ENCODE peak calls at places on chromosome 3, in five cellular contexts. N is GM13976; B is neural crest cell; U is CD8-positive, alpha-beta T cell; H is GM06990. D is an unnamed sample.

GRCh38 chr3:106428565-106428994 is 559.8 kb upstream of the CBLB start:
- DNase-seq in H (no peak), N (no peak), U (no peak), B (no peak), D (no peak)

GRCh38 chr3:110343945-110344344 is 727.7 kb upstream of the NECTIN3 start:
- DNase-seq in U (no peak), N (no peak), H (no peak), B (no peak), D (no peak)

GRCh38 chr3:178096955-178097354 is 439.3 kb upstream of the KCNMB2 start:
- DNase-seq in H (no peak), N (no peak), U (no peak), B (no peak), D (no peak)

GRCh38 chr3:168088106-168088722 is 7.5 kb downstream of the GOLIM4 start:
- DNase-seq in U (no peak), B (no peak), N (no peak), H (peak), D (no peak)

GRCh38 chr3:120348065-120348980 is 831 bp downstream of the LRRC58 start:
- DNase-seq in H (no peak), B (no peak), U (peak), N (peak), D (peak)

GRCh38 chr3:168988867-168989266 is 674.6 kb downstream of the MECOM start:
- DNase-seq in B (no peak), H (no peak), N (no peak), U (no peak), D (no peak)

GRCh38 chr3:186986406-186986805 is 56.1 kb downstream of the ST6GAL1 start:
- DNase-seq in U (no peak), H (no peak), B (no peak), N (no peak), D (no peak)

GRCh38 chr3:55065331-55065730 is 137.5 kb upstream of the LRTM1 start:
- DNase-seq in H (no peak), B (no peak), U (no peak), N (no peak), D (no peak)

GRCh38 chr3:128554100-128554464 is 61.1 kb upstream of the GATA2 start:
- DNase-seq in H (no peak), U (no peak), B (no peak), N (no peak), D (no peak)

GRCh38 chr3:20480771-20481170 is 294.8 kb upstream of the SGO1 start:
- DNase-seq in H (no peak), B (no peak), N (no peak), U (no peak), D (no peak)

GRCh38 chr3:177681852-177682251 is 484.6 kb upstream of the TBL1XR1 start:
- DNase-seq in N (no peak), U (no peak), B (no peak), H (peak), D (no peak)

GRCh38 chr3:72234394-72234793 is 449.4 kb upstream of the PROK2 start:
- DNase-seq in H (no peak), B (no peak), N (no peak), U (no peak), D (no peak)

GRCh38 chr3:136247436-136247835 is 2.7 kb upstream of the PCCB start:
- DNase-seq in N (no peak), B (no peak), U (no peak), H (no peak), D (no peak)

GRCh38 chr3:73423133-73423532 is 201.6 kb downstream of the PDZRN3 start:
- DNase-seq in H (no peak), B (no peak), N (no peak), U (no peak), D (no peak)

GRCh38 chr3:2420919-2421318 is 322.3 kb downstream of the CNTN4 start:
- DNase-seq in N (no peak), B (no peak), H (no peak), U (no peak), D (no peak)

GRCh38 chr3:62527484-62527883 is 154.1 kb upstream of the FEZF2 start:
- DNase-seq in N (no peak), U (no peak), B (no peak), H (no peak), D (no peak)

GRCh38 chr3:149316427-149316826 is 17.0 kb downstream of the TM4SF18 start:
- DNase-seq in H (no peak), B (no peak), U (no peak), N (no peak), D (no peak)

GRCh38 chr3:112974894-112975293 is at the start of gene CD200R1:
- DNase-seq in H (no peak), U (no peak), B (no peak), N (no peak), D (no peak)

GRCh38 chr3:98242155-98242554 is 21.9 kb upstream of the OR5H6 start:
- DNase-seq in H (no peak), N (no peak), B (no peak), U (no peak), D (no peak)

GRCh38 chr3:144875251-144875650 is 903.6 kb downstream of the DIPK2A start:
- DNase-seq in H (no peak), N (no peak), U (no peak), B (no peak), D (no peak)

GRCh38 chr3:64267774-64268604 is 42.7 kb upstream of the PRICKLE2 start:
- DNase-seq in U (no peak), H (no peak), B (peak), N (no peak), D (no peak)

GRCh38 chr3:14262212-14262611 is 83.6 kb downstream of the LSM3 start:
- DNase-seq in B (no peak), N (no peak), U (no peak), H (no peak), D (no peak)

GRCh38 chr3:170830580-170830979 is 39.4 kb downstream of the RPL22L1 start:
- DNase-seq in B (no peak), H (no peak), N (no peak), U (no peak), D (no peak)

GRCh38 chr3:113496924-113497323 is 18.0 kb downstream of the SPICE1 start:
- DNase-seq in N (no peak), U (no peak), H (no peak), B (no peak), D (no peak)

GRCh38 chr3:25532763-25533162 is 104.7 kb downstream of the RARB start:
- DNase-seq in N (peak), B (peak), U (no peak), H (no peak), D (no peak)

GRCh38 chr3:59563966-59564365 is 514.1 kb upstream of the CFAP20DC start:
- DNase-seq in U (no peak), N (no peak), B (no peak), H (no peak), D (no peak)

GRCh38 chr3:58998476-58999117 is 51.2 kb downstream of the CFAP20DC start:
- DNase-seq in B (no peak), U (no peak), H (no peak), N (no peak), D (no peak)

GRCh38 chr3:193711523-193711963 is 118.5 kb downstream of the OPA1 start:
- DNase-seq in B (peak), N (peak), H (no peak), U (no peak), D (no peak)

GRCh38 chr3:50674349-50675178 is at the start of gene DOCK3:
- DNase-seq in U (peak), N (peak), B (peak), H (peak), D (peak)

GRCh38 chr3:138898301-138898700 is 48.6 kb downstream of the FOXL2 start:
- DNase-seq in B (no peak), U (no peak), H (no peak), N (no peak), D (no peak)

GRCh38 chr3:195770081-195770840 is 41.5 kb downstream of the MUC4 start:
- DNase-seq in B (no peak), N (peak), U (no peak), H (no peak), D (peak)

GRCh38 chr3:128146201-128146600 is 7.1 kb upstream of the EEFSEC start:
- DNase-seq in B (no peak), N (no peak), U (no peak), H (no peak), D (no peak)

GRCh38 chr3:152707314-152707713 is 127.6 kb upstream of the P2RY1 start:
- DNase-seq in B (no peak), H (peak), U (no peak), N (no peak), D (no peak)

GRCh38 chr3:133928136-133928893 is 32.6 kb upstream of the RAB6B start:
- DNase-seq in N (peak), U (no peak), H (no peak), B (no peak), D (no peak)

GRCh38 chr3:133927543-133928066 is 31.9 kb upstream of the RAB6B start:
- DNase-seq in N (peak), U (peak), H (peak), B (peak), D (peak)

GRCh38 chr3:133925960-133926735 is 30.5 kb upstream of the RAB6B start:
- DNase-seq in B (no peak), U (no peak), H (no peak), N (peak), D (no peak)

GRCh38 chr3:133928903-133929607 is 33.4 kb upstream of the RAB6B start:
- DNase-seq in U (no peak), H (no peak), B (no peak), N (peak), D (no peak)

GRCh38 chr3:133926736-133927542 is 31.3 kb upstream of the RAB6B start:
- DNase-seq in B (peak), U (no peak), H (peak), N (peak), D (no peak)
- TF ChIP-seq CTCF in B (no peak), U (no peak), H (no peak), N (no peak), D (no peak)

GRCh38 chr3:131526801-131527347 is 24.1 kb upstream of the MRPL3 start:
- DNase-seq in N (peak), B (peak), U (no peak), H (peak), D (no peak)
- TF ChIP-seq CTCF in N (peak), B (peak), U (no peak), H (no peak), D (no peak)

GRCh38 chr3:30607032-30607833 is 832 bp downstream of the TGFBR2 start:
- DNase-seq in N (peak), U (peak), H (peak), B (peak), D (no peak)

GRCh38 chr3:30611613-30612421 is 5.4 kb downstream of the TGFBR2 start:
- DNase-seq in N (no peak), U (no peak), B (no peak), H (no peak), D (no peak)

GRCh38 chr3:30612422-30613134 is 6.2 kb downstream of the TGFBR2 start:
- DNase-seq in N (no peak), B (no peak), H (no peak), U (no peak), D (no peak)

GRCh38 chr3:30610702-30611410 is 4.5 kb downstream of the TGFBR2 start:
- DNase-seq in U (no peak), N (no peak), H (no peak), B (no peak), D (no peak)

DNA sequence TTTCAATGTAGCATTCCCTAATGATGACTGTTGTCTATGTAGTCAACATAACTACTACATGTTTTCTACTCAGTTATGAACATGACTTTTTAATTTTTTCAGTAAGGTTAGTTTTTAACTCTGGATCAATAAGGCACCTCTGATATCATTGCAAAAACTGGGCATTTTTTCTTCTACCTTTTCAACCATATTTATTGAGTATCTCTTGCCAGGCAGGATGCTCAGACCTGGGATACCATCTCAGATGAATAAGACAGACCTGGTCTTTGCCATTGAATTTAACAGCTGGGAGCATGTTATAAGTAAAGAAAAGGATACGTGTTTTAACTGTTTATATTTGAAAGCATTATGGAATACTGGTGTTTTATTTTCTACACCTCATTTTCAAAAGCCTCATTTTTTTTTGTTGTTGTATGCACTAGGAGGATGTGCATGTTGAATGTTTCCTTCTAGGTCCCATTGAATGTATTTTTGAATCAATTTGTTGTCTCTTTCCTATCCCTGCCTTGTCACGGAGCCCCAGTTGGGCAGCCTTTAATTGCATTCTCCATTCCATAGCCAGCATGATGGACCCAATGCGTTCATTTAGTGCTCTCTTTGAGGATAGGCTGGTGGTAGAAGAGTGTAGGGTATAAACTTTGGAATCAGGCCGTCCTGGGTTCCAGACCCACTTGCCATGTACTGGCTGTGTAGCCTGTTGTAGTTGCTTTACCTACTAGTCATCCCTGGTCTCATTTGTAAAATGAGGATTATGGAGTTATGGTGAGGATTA is 3.7 kb downstream of the TGFBR2 start:
- DNase-seq in B (no peak), H (no peak), N (no peak), U (no peak), D (no peak)
- TF ChIP-seq CTCF in B (no peak), H (no peak), N (no peak), U (no peak), D (no peak)

DNA sequence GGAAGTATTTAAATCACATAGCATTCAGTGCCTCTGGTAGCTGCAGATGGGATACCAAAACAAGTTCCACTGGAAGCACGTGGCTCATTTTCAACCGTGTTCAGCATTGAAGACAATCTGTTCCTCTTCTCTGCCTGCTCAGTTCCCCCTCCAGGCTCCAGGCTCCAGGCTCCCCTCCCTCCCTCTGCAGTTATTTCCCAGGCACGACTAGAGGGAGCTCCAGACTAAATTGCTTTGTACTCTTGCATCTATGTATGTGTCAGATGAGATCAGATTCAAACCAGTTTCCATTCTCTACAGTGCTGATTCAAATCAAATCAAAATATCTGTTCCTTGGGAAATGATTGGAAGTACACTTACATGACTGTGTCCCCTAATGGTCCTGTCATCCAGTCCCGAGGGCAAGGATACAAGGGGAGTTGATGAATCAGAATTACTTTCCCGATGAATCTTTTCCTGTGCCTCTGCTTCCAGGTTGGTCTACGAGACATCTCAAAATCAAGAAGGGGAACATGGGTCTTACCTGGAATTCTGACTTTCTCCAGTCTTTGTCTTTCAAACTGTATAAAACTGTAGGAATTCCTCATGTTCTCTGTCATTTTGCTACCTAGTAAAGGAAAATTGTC is 600.5 kb downstream of the EDEM1 start:
- DNase-seq in U (no peak), B (peak), H (no peak), N (peak), D (peak)
- TF ChIP-seq CTCF in U (no peak), B (peak), H (peak), N (no peak), D (no peak)

GRCh38 chr3:71231680-71232079 is 351.8 kb downstream of the FOXP1 start:
- DNase-seq in N (no peak), U (no peak), H (no peak), B (no peak), D (no peak)
- TF ChIP-seq CTCF in N (no peak), U (no peak), H (no peak), B (no peak), D (no peak)

GRCh38 chr3:39260957-39261356 is 18.9 kb downstream of the CX3CR1 start:
- DNase-seq in N (no peak), H (peak), B (no peak), U (peak), D (no peak)
- TF ChIP-seq CTCF in N (no peak), H (no peak), B (peak), U (peak), D (no peak)

DNA sequence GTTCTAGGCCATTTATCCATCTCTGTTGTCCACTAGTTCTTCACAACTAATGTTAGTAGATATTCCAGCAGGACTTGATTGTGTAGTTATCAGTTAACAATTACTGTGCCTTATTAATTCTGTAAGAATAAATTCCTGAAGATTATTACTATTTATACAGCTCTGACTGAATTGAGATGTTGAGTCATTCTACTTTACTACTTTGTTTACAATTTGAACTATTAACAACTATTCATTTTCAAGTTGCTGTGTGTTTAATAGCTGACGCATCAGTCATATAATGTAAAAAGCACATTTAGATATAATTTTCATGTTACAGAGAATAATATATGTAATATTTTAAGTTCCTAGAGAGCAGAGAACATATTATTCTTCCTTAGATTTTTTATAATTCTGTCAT is 21.1 kb downstream of the DZIP3 start:
- DNase-seq in B (no peak), U (no peak), N (no peak), H (no peak), D (no peak)
- TF ChIP-seq CTCF in B (no peak), U (no peak), N (no peak), H (no peak), D (no peak)

D was measured in D721Med.